ENCODE peak calls at places on chromosomes 13 and 19, in seven cellular contexts. One of them, this sample, is unnamed.

GRCh38 chr13:54078271-54078670 is 1049.7 kb downstream of the OLFM4 start:
- DNase-seq in endodermal cell: no peak
- DNase-seq in dorsolateral prefrontal cortex: no peak
- DNase-seq in left ventricle myocardium inferior: no peak
- DNase-seq in K562: no peak
- DNase-seq in hepatocyte: no peak
- DNase-seq in fibroblast of mammary gland: no peak
- DNase-seq in this sample: no peak

GRCh38 chr19:2547033-2547680 is 71.2 kb downstream of the GADD45B start:
- DNase-seq in endodermal cell: peak
- DNase-seq in dorsolateral prefrontal cortex: no peak
- DNase-seq in left ventricle myocardium inferior: peak
- DNase-seq in K562: no peak
- DNase-seq in hepatocyte: peak
- DNase-seq in fibroblast of mammary gland: no peak
- DNase-seq in this sample: no peak

GRCh38 chr13:82905071-82905470 is 977.2 kb downstream of the SLITRK1 start:
- DNase-seq in endodermal cell: no peak
- DNase-seq in dorsolateral prefrontal cortex: no peak
- DNase-seq in left ventricle myocardium inferior: no peak
- DNase-seq in K562: no peak
- DNase-seq in hepatocyte: no peak
- DNase-seq in fibroblast of mammary gland: peak
- DNase-seq in this sample: no peak

GRCh38 chr19:35299523-35300339 is 7.8 kb downstream of the MAG start:
- DNase-seq in endodermal cell: peak
- DNase-seq in dorsolateral prefrontal cortex: peak
- DNase-seq in left ventricle myocardium inferior: no peak
- DNase-seq in K562: peak
- DNase-seq in hepatocyte: no peak
- DNase-seq in fibroblast of mammary gland: no peak
- DNase-seq in this sample: no peak

GRCh38 chr19:13619203-13619632 is 112.9 kb upstream of the CACNA1A start:
- DNase-seq in endodermal cell: no peak
- DNase-seq in dorsolateral prefrontal cortex: no peak
- DNase-seq in left ventricle myocardium inferior: no peak
- DNase-seq in K562: no peak
- DNase-seq in hepatocyte: no peak
- DNase-seq in fibroblast of mammary gland: peak
- DNase-seq in this sample: no peak

GRCh38 chr13:94515911-94516310 is 36.4 kb upstream of the DCT start:
- DNase-seq in endodermal cell: no peak
- DNase-seq in dorsolateral prefrontal cortex: no peak
- DNase-seq in left ventricle myocardium inferior: no peak
- DNase-seq in K562: peak
- DNase-seq in hepatocyte: no peak
- DNase-seq in fibroblast of mammary gland: no peak
- DNase-seq in this sample: no peak

GRCh38 chr19:17680235-17680722 is 7.9 kb downstream of the UNC13A start:
- DNase-seq in endodermal cell: peak
- DNase-seq in dorsolateral prefrontal cortex: peak
- DNase-seq in left ventricle myocardium inferior: peak
- DNase-seq in K562: peak
- DNase-seq in hepatocyte: peak
- DNase-seq in fibroblast of mammary gland: peak
- DNase-seq in this sample: peak

GRCh38 chr13:52195052-52195837 is 35.8 kb upstream of the NEK3 start:
- DNase-seq in endodermal cell: peak
- DNase-seq in dorsolateral prefrontal cortex: peak
- DNase-seq in left ventricle myocardium inferior: peak
- DNase-seq in K562: no peak
- DNase-seq in hepatocyte: peak
- DNase-seq in fibroblast of mammary gland: peak
- DNase-seq in this sample: no peak

GRCh38 chr13:23428183-23428528 is 5.3 kb downstream of the SACS start:
- DNase-seq in endodermal cell: no peak
- DNase-seq in dorsolateral prefrontal cortex: no peak
- DNase-seq in left ventricle myocardium inferior: no peak
- DNase-seq in K562: peak
- DNase-seq in hepatocyte: no peak
- DNase-seq in fibroblast of mammary gland: peak
- DNase-seq in this sample: no peak

GRCh38 chr13:97267418-97268059 is 45.4 kb downstream of the MBNL2 start:
- DNase-seq in endodermal cell: peak
- DNase-seq in dorsolateral prefrontal cortex: no peak
- DNase-seq in left ventricle myocardium inferior: no peak
- DNase-seq in K562: no peak
- DNase-seq in hepatocyte: no peak
- DNase-seq in fibroblast of mammary gland: no peak
- DNase-seq in this sample: no peak

GRCh38 chr19:18915639-18916038 is 3.5 kb downstream of the COPE start:
- DNase-seq in endodermal cell: peak
- DNase-seq in dorsolateral prefrontal cortex: peak
- DNase-seq in left ventricle myocardium inferior: no peak
- DNase-seq in K562: no peak
- DNase-seq in hepatocyte: no peak
- DNase-seq in fibroblast of mammary gland: peak
- DNase-seq in this sample: peak

GRCh38 chr19:47406711-47407416 is 12.5 kb downstream of the MEIS3 start:
- DNase-seq in endodermal cell: peak
- DNase-seq in dorsolateral prefrontal cortex: no peak
- DNase-seq in left ventricle myocardium inferior: no peak
- DNase-seq in K562: peak
- DNase-seq in hepatocyte: peak
- DNase-seq in fibroblast of mammary gland: no peak
- DNase-seq in this sample: no peak

GRCh38 chr13:35763060-35763804 is 286.7 kb upstream of the MAB21L1 start:
- DNase-seq in endodermal cell: no peak
- DNase-seq in dorsolateral prefrontal cortex: no peak
- DNase-seq in left ventricle myocardium inferior: no peak
- DNase-seq in K562: no peak
- DNase-seq in hepatocyte: no peak
- DNase-seq in fibroblast of mammary gland: no peak
- DNase-seq in this sample: no peak

DNA sequence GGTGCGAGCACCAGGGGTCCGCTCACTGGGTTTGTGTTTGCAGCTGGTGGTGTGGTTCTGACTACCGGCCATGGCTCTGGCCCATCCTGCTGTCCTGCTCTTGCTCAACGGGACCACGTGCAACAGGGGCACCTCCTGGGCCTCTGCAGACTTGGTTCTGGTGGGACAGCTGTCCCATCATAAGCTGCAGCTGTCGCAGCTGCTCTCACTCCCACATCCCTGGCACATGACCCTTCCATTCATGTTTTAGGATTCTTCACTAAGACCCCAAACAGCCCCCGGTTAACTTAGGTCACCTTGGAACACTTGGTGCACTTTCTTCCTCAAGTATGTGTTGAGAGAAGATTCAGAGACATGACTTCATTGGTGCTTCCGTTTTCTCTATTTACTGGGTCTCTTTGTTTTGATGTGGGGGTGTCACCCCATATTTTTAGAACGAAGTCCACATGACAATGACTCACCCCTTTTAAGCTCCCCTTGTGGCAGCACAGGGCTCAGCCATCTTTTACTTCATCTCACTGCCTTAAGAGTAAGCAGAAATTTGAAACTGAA is 68.4 kb upstream of the ARHGEF7 start:
- DNase-seq in endodermal cell: no peak
- DNase-seq in dorsolateral prefrontal cortex: no peak
- DNase-seq in left ventricle myocardium inferior: no peak
- DNase-seq in K562: peak
- DNase-seq in hepatocyte: no peak
- DNase-seq in fibroblast of mammary gland: peak
- DNase-seq in this sample: no peak
- TF ChIP-seq CTCF in endodermal cell: peak
- TF ChIP-seq CTCF in dorsolateral prefrontal cortex: peak
- TF ChIP-seq CTCF in left ventricle myocardium inferior: peak
- TF ChIP-seq CTCF in K562: peak
- TF ChIP-seq CTCF in hepatocyte: no peak
- TF ChIP-seq CTCF in fibroblast of mammary gland: peak
- TF ChIP-seq CTCF in this sample: no peak

DNA sequence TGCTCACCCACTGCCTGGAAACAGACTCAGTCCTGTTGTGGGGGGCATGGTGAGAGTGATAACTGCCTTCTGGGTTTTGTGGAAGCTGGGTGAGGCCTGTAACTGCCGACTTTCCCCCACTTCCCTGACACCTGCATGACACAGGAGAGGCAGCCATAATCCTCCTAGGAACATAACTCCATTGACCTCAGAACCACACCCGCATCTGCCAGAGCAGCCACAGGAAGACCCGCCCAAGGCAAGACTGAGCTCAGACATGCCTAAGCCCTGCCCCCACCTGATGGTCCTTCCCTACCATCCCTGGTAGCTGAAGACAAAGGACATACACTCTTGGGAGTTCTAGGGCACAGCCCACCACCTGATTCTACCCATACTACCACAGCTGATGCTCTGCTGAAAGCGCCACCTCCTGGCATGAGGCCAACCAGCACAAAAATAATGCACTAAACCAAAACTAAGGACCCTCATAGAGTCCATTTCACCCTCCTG is 326.7 kb downstream of the RBM26 start:
- DNase-seq in endodermal cell: peak
- DNase-seq in dorsolateral prefrontal cortex: no peak
- DNase-seq in left ventricle myocardium inferior: no peak
- DNase-seq in K562: no peak
- DNase-seq in hepatocyte: no peak
- DNase-seq in fibroblast of mammary gland: no peak
- DNase-seq in this sample: no peak
- TF ChIP-seq CTCF in endodermal cell: peak
- TF ChIP-seq CTCF in dorsolateral prefrontal cortex: no peak
- TF ChIP-seq CTCF in left ventricle myocardium inferior: no peak
- TF ChIP-seq CTCF in K562: no peak
- TF ChIP-seq CTCF in hepatocyte: no peak
- TF ChIP-seq CTCF in fibroblast of mammary gland: no peak
- TF ChIP-seq CTCF in this sample: no peak

DNA sequence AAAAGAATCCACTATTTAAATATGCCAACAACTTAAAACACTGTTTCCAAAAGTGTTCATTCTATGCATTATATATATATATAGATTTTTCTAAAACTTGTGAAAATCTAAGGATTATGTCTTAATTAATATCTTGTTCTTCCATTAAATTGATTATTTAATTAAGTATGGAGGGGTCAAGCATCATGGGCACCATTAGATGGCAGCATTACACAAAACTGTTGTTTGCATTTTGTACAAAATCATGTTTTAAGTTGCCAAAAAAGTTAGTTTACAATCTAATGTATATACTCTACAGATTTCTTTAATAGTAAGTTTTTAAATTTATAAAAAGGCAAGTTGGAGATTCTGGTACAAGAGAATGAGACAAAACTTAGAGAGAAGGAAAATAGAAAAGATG is 213.2 kb upstream of the EDNRB start:
- DNase-seq in endodermal cell: no peak
- DNase-seq in dorsolateral prefrontal cortex: no peak
- DNase-seq in left ventricle myocardium inferior: no peak
- DNase-seq in K562: no peak
- DNase-seq in hepatocyte: no peak
- DNase-seq in fibroblast of mammary gland: peak
- DNase-seq in this sample: no peak
- TF ChIP-seq CTCF in endodermal cell: peak
- TF ChIP-seq CTCF in dorsolateral prefrontal cortex: peak
- TF ChIP-seq CTCF in left ventricle myocardium inferior: no peak
- TF ChIP-seq CTCF in K562: no peak
- TF ChIP-seq CTCF in hepatocyte: peak
- TF ChIP-seq CTCF in fibroblast of mammary gland: peak
- TF ChIP-seq CTCF in this sample: peak

GRCh38 chr13:39779337-39780270 is 124.1 kb downstream of the COG6 start:
- DNase-seq in endodermal cell: no peak
- DNase-seq in dorsolateral prefrontal cortex: no peak
- DNase-seq in left ventricle myocardium inferior: no peak
- DNase-seq in K562: no peak
- DNase-seq in hepatocyte: no peak
- DNase-seq in fibroblast of mammary gland: peak
- DNase-seq in this sample: no peak

GRCh38 chr13:39777021-39777420 is 121.6 kb downstream of the COG6 start:
- DNase-seq in endodermal cell: no peak
- DNase-seq in dorsolateral prefrontal cortex: no peak
- DNase-seq in left ventricle myocardium inferior: no peak
- DNase-seq in K562: no peak
- DNase-seq in hepatocyte: no peak
- DNase-seq in fibroblast of mammary gland: no peak
- DNase-seq in this sample: no peak

GRCh38 chr13:39776439-39776838 is 121.0 kb downstream of the COG6 start:
- DNase-seq in endodermal cell: no peak
- DNase-seq in dorsolateral prefrontal cortex: no peak
- DNase-seq in left ventricle myocardium inferior: no peak
- DNase-seq in K562: no peak
- DNase-seq in hepatocyte: no peak
- DNase-seq in fibroblast of mammary gland: peak
- DNase-seq in this sample: no peak

GRCh38 chr13:39773833-39774232 is 118.4 kb downstream of the COG6 start:
- DNase-seq in endodermal cell: no peak
- DNase-seq in dorsolateral prefrontal cortex: no peak
- DNase-seq in left ventricle myocardium inferior: no peak
- DNase-seq in K562: no peak
- DNase-seq in hepatocyte: no peak
- DNase-seq in fibroblast of mammary gland: peak
- DNase-seq in this sample: no peak

DNA sequence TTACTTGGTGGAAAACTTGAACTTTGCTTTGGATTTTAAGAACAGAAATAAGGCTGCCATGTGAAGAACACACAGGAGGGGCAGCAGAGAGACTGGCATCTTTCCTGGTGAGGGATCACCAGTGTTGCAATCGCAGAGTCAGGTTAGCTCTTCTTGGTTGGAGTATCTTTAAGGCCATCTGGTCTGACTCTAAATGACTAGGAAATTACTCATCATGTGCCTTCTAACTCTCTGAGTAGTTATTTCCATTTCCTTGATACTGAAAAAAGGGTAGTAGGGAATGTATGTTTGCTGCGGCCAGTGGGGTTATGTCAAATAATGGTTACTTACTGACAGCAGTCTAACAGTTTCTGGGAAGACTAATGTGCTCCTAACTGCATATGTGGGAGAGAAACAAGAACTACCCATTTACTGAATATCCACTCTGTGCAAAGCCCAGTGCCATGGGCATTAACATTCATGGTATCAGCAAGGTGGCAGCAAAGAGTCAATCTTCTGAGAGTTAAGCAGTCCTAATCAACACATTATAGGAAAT is 122.1 kb downstream of the COG6 start:
- DNase-seq in endodermal cell: peak
- DNase-seq in dorsolateral prefrontal cortex: no peak
- DNase-seq in left ventricle myocardium inferior: no peak
- DNase-seq in K562: peak
- DNase-seq in hepatocyte: peak
- DNase-seq in fibroblast of mammary gland: peak
- DNase-seq in this sample: no peak
- TF ChIP-seq CTCF in endodermal cell: peak
- TF ChIP-seq CTCF in dorsolateral prefrontal cortex: peak
- TF ChIP-seq CTCF in left ventricle myocardium inferior: peak
- TF ChIP-seq CTCF in K562: no peak
- TF ChIP-seq CTCF in hepatocyte: peak
- TF ChIP-seq CTCF in fibroblast of mammary gland: peak
- TF ChIP-seq CTCF in this sample: peak